ENCODE peak calls at places on chromosome 2, in four cellular contexts. One of them, this sample, is unnamed.

GRCh38 chr2:182509-183122 is 81.2 kb downstream of the SH3YL1 start:
- DNase-seq in neural progenitor cell: peak; percentile 43
- DNase-seq in left ventricle myocardium inferior: no peak
- DNase-seq in skeletal muscle cell: no peak
- DNase-seq in this sample: no peak

GRCh38 chr2:142557391-142557790 is 320.1 kb upstream of the KYNU start:
- DNase-seq in left ventricle myocardium inferior: no peak
- DNase-seq in neural progenitor cell: no peak
- DNase-seq in skeletal muscle cell: no peak
- DNase-seq in this sample: no peak

GRCh38 chr2:23595601-23596251 is 210.7 kb downstream of the KLHL29 start:
- DNase-seq in neural progenitor cell: peak; percentile 76
- DNase-seq in skeletal muscle cell: peak; percentile 38
- DNase-seq in left ventricle myocardium inferior: no peak
- DNase-seq in this sample: peak; percentile 91

GRCh38 chr2:88500691-88501090 is 48.2 kb upstream of the FOXI3 start:
- DNase-seq in left ventricle myocardium inferior: no peak
- DNase-seq in neural progenitor cell: no peak
- DNase-seq in skeletal muscle cell: no peak
- DNase-seq in this sample: no peak

GRCh38 chr2:20422679-20423271 is 24.1 kb upstream of the RHOB start:
- DNase-seq in neural progenitor cell: peak; percentile 63
- DNase-seq in skeletal muscle cell: no peak
- DNase-seq in left ventricle myocardium inferior: no peak
- DNase-seq in this sample: peak; percentile 23

GRCh38 chr2:42953216-42953615 is 160.8 kb upstream of the HAAO start:
- DNase-seq in skeletal muscle cell: no peak
- DNase-seq in neural progenitor cell: no peak
- DNase-seq in left ventricle myocardium inferior: no peak
- DNase-seq in this sample: no peak

GRCh38 chr2:207734264-207734635 is 22.8 kb downstream of the CCNYL1 start:
- DNase-seq in neural progenitor cell: no peak
- DNase-seq in left ventricle myocardium inferior: no peak
- DNase-seq in skeletal muscle cell: peak; percentile 24
- DNase-seq in this sample: no peak

GRCh38 chr2:35468271-35468670 is 887.3 kb upstream of the CRIM1 start:
- DNase-seq in skeletal muscle cell: no peak
- DNase-seq in neural progenitor cell: peak; percentile 61
- DNase-seq in left ventricle myocardium inferior: no peak
- DNase-seq in this sample: peak; percentile 71

GRCh38 chr2:58569460-58570185 is 328.5 kb upstream of the FANCL start:
- DNase-seq in skeletal muscle cell: no peak
- DNase-seq in left ventricle myocardium inferior: no peak
- DNase-seq in neural progenitor cell: no peak
- DNase-seq in this sample: no peak

GRCh38 chr2:190867182-190867581 is 13.4 kb upstream of the GLS start:
- DNase-seq in left ventricle myocardium inferior: no peak
- DNase-seq in neural progenitor cell: no peak
- DNase-seq in skeletal muscle cell: no peak
- DNase-seq in this sample: no peak

GRCh38 chr2:120223034-120223912 is at the start of gene TMEM185B:
- DNase-seq in left ventricle myocardium inferior: peak; percentile 91
- DNase-seq in skeletal muscle cell: peak; percentile 49
- DNase-seq in neural progenitor cell: peak; percentile 85
- DNase-seq in this sample: peak; percentile 94

GRCh38 chr2:73907840-73908452 is 15.1 kb downstream of the ACTG2 start:
- DNase-seq in neural progenitor cell: peak; percentile 68
- DNase-seq in skeletal muscle cell: peak; percentile 59
- DNase-seq in left ventricle myocardium inferior: no peak
- DNase-seq in this sample: no peak

GRCh38 chr2:26898480-26899058 is 50.6 kb downstream of the DPYSL5 start:
- DNase-seq in neural progenitor cell: no peak
- DNase-seq in left ventricle myocardium inferior: no peak
- DNase-seq in skeletal muscle cell: no peak
- DNase-seq in this sample: no peak

GRCh38 chr2:188965147-188965546 is 9.0 kb upstream of the COL3A1 start:
- DNase-seq in skeletal muscle cell: no peak
- DNase-seq in left ventricle myocardium inferior: no peak
- DNase-seq in neural progenitor cell: no peak
- DNase-seq in this sample: no peak

GRCh38 chr2:239240480-239240881 is 160.3 kb downstream of the HDAC4 start:
- DNase-seq in neural progenitor cell: no peak
- DNase-seq in skeletal muscle cell: no peak
- DNase-seq in left ventricle myocardium inferior: peak; percentile 75
- DNase-seq in this sample: no peak

GRCh38 chr2:117835990-117836760 is 21.7 kb downstream of the DDX18 start:
- DNase-seq in neural progenitor cell: peak; percentile 85
- DNase-seq in left ventricle myocardium inferior: peak; percentile 86
- DNase-seq in skeletal muscle cell: peak; percentile 39
- DNase-seq in this sample: peak; percentile 87

GRCh38 chr2:58146707-58147106 is 94.4 kb downstream of the FANCL start:
- DNase-seq in skeletal muscle cell: no peak
- DNase-seq in left ventricle myocardium inferior: no peak
- DNase-seq in neural progenitor cell: no peak
- DNase-seq in this sample: no peak

GRCh38 chr2:18910843-18911242 is 321.5 kb upstream of the NT5C1B start:
- DNase-seq in skeletal muscle cell: peak; percentile 90
- DNase-seq in left ventricle myocardium inferior: no peak
- DNase-seq in neural progenitor cell: no peak
- DNase-seq in this sample: no peak

GRCh38 chr2:39737661-39738060 is 41.4 kb downstream of the THUMPD2 start:
- DNase-seq in skeletal muscle cell: peak; percentile 81
- DNase-seq in left ventricle myocardium inferior: no peak
- DNase-seq in neural progenitor cell: peak; percentile 38
- DNase-seq in this sample: no peak

GRCh38 chr2:186347472-186347871 is 138.6 kb upstream of the ZC3H15 start:
- DNase-seq in neural progenitor cell: no peak
- DNase-seq in left ventricle myocardium inferior: no peak
- DNase-seq in skeletal muscle cell: peak; percentile 7
- DNase-seq in this sample: peak; percentile 29

GRCh38 chr2:30250421-30250820 is 19.1 kb downstream of the LBH start:
- DNase-seq in neural progenitor cell: no peak
- DNase-seq in left ventricle myocardium inferior: no peak
- DNase-seq in skeletal muscle cell: no peak
- DNase-seq in this sample: no peak

GRCh38 chr2:115505331-115505730 is 1062.9 kb downstream of the DPP10 start:
- DNase-seq in neural progenitor cell: no peak
- DNase-seq in skeletal muscle cell: no peak
- DNase-seq in left ventricle myocardium inferior: no peak
- DNase-seq in this sample: no peak

GRCh38 chr2:230054079-230054478 is 14.6 kb downstream of the SLC16A14 start:
- DNase-seq in left ventricle myocardium inferior: no peak
- DNase-seq in skeletal muscle cell: no peak
- DNase-seq in neural progenitor cell: no peak
- DNase-seq in this sample: no peak

GRCh38 chr2:39266906-39267434 is 23.2 kb upstream of the CDKL4 start:
- DNase-seq in skeletal muscle cell: no peak
- DNase-seq in neural progenitor cell: no peak
- DNase-seq in left ventricle myocardium inferior: no peak
- DNase-seq in this sample: no peak

GRCh38 chr2:189874571-189875320 is 90.5 kb downstream of the PMS1 start:
- DNase-seq in skeletal muscle cell: no peak
- DNase-seq in neural progenitor cell: no peak
- DNase-seq in left ventricle myocardium inferior: no peak
- DNase-seq in this sample: no peak

GRCh38 chr2:8312861-8313768 is 368.7 kb upstream of the ID2 start:
- DNase-seq in left ventricle myocardium inferior: no peak
- DNase-seq in skeletal muscle cell: no peak
- DNase-seq in neural progenitor cell: peak; percentile 39
- DNase-seq in this sample: no peak

GRCh38 chr2:11596801-11597200 is 63.0 kb downstream of the GREB1 start:
- DNase-seq in left ventricle myocardium inferior: no peak
- DNase-seq in neural progenitor cell: no peak
- DNase-seq in skeletal muscle cell: no peak
- DNase-seq in this sample: no peak

GRCh38 chr2:219501849-219502248 is 3.2 kb downstream of the GMPPA start:
- DNase-seq in left ventricle myocardium inferior: no peak
- DNase-seq in neural progenitor cell: no peak
- DNase-seq in skeletal muscle cell: no peak
- DNase-seq in this sample: no peak

GRCh38 chr2:100196786-100197494 is 54.5 kb upstream of the AFF3 start:
- DNase-seq in skeletal muscle cell: no peak
- DNase-seq in left ventricle myocardium inferior: no peak
- DNase-seq in neural progenitor cell: no peak
- DNase-seq in this sample: no peak

GRCh38 chr2:43745457-43745856 is 28.4 kb upstream of the DYNC2LI1 start:
- DNase-seq in skeletal muscle cell: no peak
- DNase-seq in left ventricle myocardium inferior: no peak
- DNase-seq in neural progenitor cell: no peak
- DNase-seq in this sample: no peak

GRCh38 chr2:68458962-68459361 is 8.1 kb downstream of the FBXO48 start:
- DNase-seq in neural progenitor cell: no peak
- DNase-seq in left ventricle myocardium inferior: no peak
- DNase-seq in skeletal muscle cell: no peak
- DNase-seq in this sample: no peak

GRCh38 chr2:191846787-191847620 is at the start of gene CAVIN2:
- DNase-seq in left ventricle myocardium inferior: peak; percentile 71
- DNase-seq in neural progenitor cell: peak; percentile 7
- DNase-seq in skeletal muscle cell: peak; percentile 70
- DNase-seq in this sample: no peak

GRCh38 chr2:170848587-170848986 is 31.9 kb downstream of the GAD1 start:
- DNase-seq in neural progenitor cell: no peak
- DNase-seq in left ventricle myocardium inferior: no peak
- DNase-seq in skeletal muscle cell: no peak
- DNase-seq in this sample: no peak

GRCh38 chr2:123670286-123670685 is 354.8 kb upstream of the CNTNAP5 start:
- DNase-seq in left ventricle myocardium inferior: no peak
- DNase-seq in skeletal muscle cell: no peak
- DNase-seq in neural progenitor cell: no peak
- DNase-seq in this sample: no peak

GRCh38 chr2:82494744-82495143 is 1964.3 kb downstream of the SUCLG1 start:
- DNase-seq in neural progenitor cell: no peak
- DNase-seq in skeletal muscle cell: no peak
- DNase-seq in left ventricle myocardium inferior: no peak
- DNase-seq in this sample: no peak

GRCh38 chr2:106596844-106597243 is 109.7 kb downstream of the CD8B2 start:
- DNase-seq in neural progenitor cell: peak; percentile 13
- DNase-seq in skeletal muscle cell: no peak
- DNase-seq in left ventricle myocardium inferior: no peak
- DNase-seq in this sample: no peak

GRCh38 chr2:66702251-66702745 is 267.4 kb downstream of the MEIS1 start:
- DNase-seq in neural progenitor cell: no peak
- DNase-seq in skeletal muscle cell: no peak
- DNase-seq in left ventricle myocardium inferior: no peak
- DNase-seq in this sample: no peak